ENCODE peak calls at places on chromosomes 2 and 18, in eight cellular contexts. N is lower lobe of right lung, G is body of pancreas, S is upper lobe of left lung, E is left lung, A is right lobe of liver, B is GM12878, T is Panc1. Y is an unnamed sample.

GRCh38 chr2:140311905-140312304 is 1531.7 kb upstream of the NXPH2 start:
- ATAC-seq in A (no peak), B (no peak), S (no peak), G (no peak), N (no peak), T (no peak), E (no peak), Y (no peak)

GRCh38 chr18:63977040-63977439 is 7.2 kb downstream of the SERPINB8 start:
- ATAC-seq in N (no peak), B (no peak), G (no peak), E (no peak), S (no peak), T (no peak), A (no peak), Y (no peak)

GRCh38 chr2:101991731-101992145 is at the start of gene IL1R2:
- ATAC-seq in B (peak; percentile 69), G (peak; percentile 59), A (peak; percentile 51), T (no peak), N (peak; percentile 74), E (peak; percentile 75), S (peak; percentile 73), Y (no peak)

GRCh38 chr2:152743004-152743403 is 24.6 kb downstream of the ARL6IP6 start:
- ATAC-seq in A (peak; percentile 66), N (peak; percentile 46), B (peak; percentile 86), S (no peak), T (peak; percentile 76), E (peak; percentile 74), G (peak; percentile 30), Y (no peak)

GRCh38 chr2:101725038-101725437 is 27.5 kb downstream of the MAP4K4 start:
- ATAC-seq in N (no peak), S (no peak), G (no peak), B (no peak), E (no peak), T (no peak), A (no peak), Y (no peak)

GRCh38 chr18:8416212-8417019 is 192.8 kb upstream of the RAB12 start:
- ATAC-seq in B (no peak), G (no peak), S (no peak), A (no peak), T (no peak), N (no peak), E (no peak), Y (no peak)

GRCh38 chr2:173210270-173211196 is 134.9 kb downstream of the MAP3K20 start:
- ATAC-seq in G (peak; percentile 97), S (peak; percentile 92), A (peak; percentile 96), B (peak; percentile 87), T (peak; percentile 95), N (peak; percentile 95), E (peak; percentile 95), Y (peak; percentile 95)

GRCh38 chr2:64327129-64327509 is 126.8 kb upstream of the LGALSL start:
- ATAC-seq in A (no peak), G (no peak), S (no peak), T (no peak), B (no peak), E (peak; percentile 14), N (no peak), Y (no peak)

GRCh38 chr2:216992056-216992455 is 132.2 kb upstream of the TNP1 start:
- ATAC-seq in E (no peak), T (no peak), B (no peak), S (no peak), A (no peak), G (no peak), N (no peak), Y (no peak)

GRCh38 chr2:75403991-75404428 is 156.7 kb downstream of the EVA1A start:
- ATAC-seq in A (peak; percentile 81), T (peak; percentile 90), S (no peak), N (peak; percentile 67), B (peak; percentile 93), E (peak; percentile 91), G (peak; percentile 64), Y (no peak)

GRCh38 chr2:171069286-171069956 is 91.3 kb downstream of the TLK1 start:
- ATAC-seq in B (no peak), S (no peak), T (no peak), E (no peak), A (no peak), G (no peak), N (no peak), Y (no peak)

GRCh38 chr2:11097038-11097720 is 58.1 kb upstream of the SLC66A3 start:
- ATAC-seq in G (no peak), S (no peak), B (no peak), N (no peak), E (no peak), T (no peak), A (no peak), Y (no peak)

GRCh38 chr2:25310690-25310964 is 31.1 kb downstream of the DNMT3A start:
- ATAC-seq in A (no peak), B (no peak), E (no peak), N (no peak), S (no peak), G (no peak), T (no peak), Y (no peak)

GRCh38 chr2:204145197-204146190 is 208.9 kb downstream of the ICOS start:
- ATAC-seq in A (peak; percentile 99), T (peak; percentile 99), G (peak; percentile 94), S (peak; percentile 95), N (peak; percentile 97), E (peak; percentile 100), B (peak; percentile 100), Y (peak; percentile 90)

GRCh38 chr2:234426616-234427015 is 70.3 kb downstream of the ARL4C start:
- ATAC-seq in B (peak; percentile 76), S (peak; percentile 37), G (no peak), A (no peak), N (peak; percentile 12), T (no peak), E (no peak), Y (no peak)

GRCh38 chr2:3435440-3435839 is 55.9 kb downstream of the TRAPPC12 start:
- ATAC-seq in B (no peak), T (no peak), G (no peak), E (no peak), A (no peak), S (no peak), N (no peak), Y (no peak)

GRCh38 chr2:1422131-1422530 is 8.9 kb downstream of the TPO start:
- ATAC-seq in N (no peak), B (no peak), E (no peak), T (no peak), A (peak; percentile 48), S (peak; percentile 59), G (no peak), Y (no peak)

GRCh38 chr2:117523267-117523666 is 291.2 kb upstream of the DDX18 start:
- ATAC-seq in G (peak; percentile 91), A (peak; percentile 69), T (no peak), E (peak; percentile 37), B (no peak), N (peak; percentile 31), S (peak; percentile 30), Y (no peak)

GRCh38 chr2:201183373-201183742 is 417 bp downstream of the CASP10 start:
- ATAC-seq in A (peak; percentile 38), N (peak; percentile 21), S (no peak), T (no peak), G (peak; percentile 24), B (peak; percentile 22), E (peak; percentile 12), Y (no peak)

GRCh38 chr2:222683805-222684204 is 12.3 kb downstream of the MOGAT1 start:
- ATAC-seq in T (no peak), A (no peak), N (no peak), E (no peak), G (no peak), B (no peak), S (no peak), Y (no peak)

GRCh38 chr2:159124931-159125467 is 156.6 kb downstream of the TANC1 start:
- ATAC-seq in A (no peak), T (peak; percentile 15), B (no peak), E (no peak), G (peak; percentile 44), S (no peak), N (no peak), Y (no peak)

GRCh38 chr2:27885246-27885645 is 4.9 kb downstream of the RBKS start:
- ATAC-seq in G (no peak), B (no peak), N (no peak), A (no peak), S (no peak), E (no peak), T (no peak), Y (no peak)

GRCh38 chr2:54503192-54503591 is 47.1 kb downstream of the SPTBN1 start:
- ATAC-seq in S (no peak), T (peak; percentile 65), N (peak; percentile 49), E (peak; percentile 59), G (no peak), B (peak; percentile 92), A (peak; percentile 73), Y (no peak)

GRCh38 chr2:135839713-135840112 is 2.7 kb upstream of the LCT start:
- ATAC-seq in E (no peak), B (no peak), S (no peak), N (no peak), A (no peak), G (no peak), T (no peak), Y (peak; percentile 84)

GRCh38 chr2:74759991-74760390 is 73.9 kb upstream of the HK2 start:
- ATAC-seq in A (no peak), T (no peak), B (no peak), S (no peak), E (no peak), G (no peak), N (no peak), Y (no peak)

GRCh38 chr2:239854596-239854995 is 170.5 kb downstream of the NDUFA10 start:
- ATAC-seq in T (no peak), N (no peak), S (no peak), B (no peak), G (no peak), E (no peak), A (no peak), Y (no peak)
- H3K27me3 ChIP-seq in T (peaks cover 10% of the 10 kb centered on the region), N (no peaks in the 10 kb centered on the region), S (no peaks in the 10 kb centered on the region), B (no peaks in the 10 kb centered on the region), G (no peaks in the 10 kb centered on the region), E (no peaks in the 10 kb centered on the region), A (no peaks in the 10 kb centered on the region), Y (peaks cover 6% of the 10 kb centered on the region)

GRCh38 chr18:78967692-78968091 is 11.9 kb upstream of the SALL3 start:
- ATAC-seq in N (no peak), G (no peak), E (no peak), B (no peak), S (no peak), A (no peak), T (no peak), Y (no peak)
- H3K27me3 ChIP-seq in N (peaks cover 27% of the 10 kb centered on the region), G (no peaks in the 10 kb centered on the region), E (peaks cover 13% of the 10 kb centered on the region), B (no peaks in the 10 kb centered on the region), S (peaks cover 5% of the 10 kb centered on the region), A (no peaks in the 10 kb centered on the region), T (peaks cover 6% of the 10 kb centered on the region), Y (peaks cover 75% of the 10 kb centered on the region)

GRCh38 chr2:106269591-106270291 is 75.6 kb upstream of the UXS1 start:
- ATAC-seq in N (peak; percentile 95), G (peak; percentile 98), A (peak; percentile 97), S (peak; percentile 96), T (peak; percentile 80), E (peak; percentile 97), B (no peak), Y (peak; percentile 51)
- H3K27me3 ChIP-seq in N (no peaks in the 10 kb centered on the region), G (no peaks in the 10 kb centered on the region), A (no peaks in the 10 kb centered on the region), S (no peaks in the 10 kb centered on the region), T (no peaks in the 10 kb centered on the region), E (no peaks in the 10 kb centered on the region), B (no peaks in the 10 kb centered on the region), Y (no peaks in the 10 kb centered on the region)

DNA sequence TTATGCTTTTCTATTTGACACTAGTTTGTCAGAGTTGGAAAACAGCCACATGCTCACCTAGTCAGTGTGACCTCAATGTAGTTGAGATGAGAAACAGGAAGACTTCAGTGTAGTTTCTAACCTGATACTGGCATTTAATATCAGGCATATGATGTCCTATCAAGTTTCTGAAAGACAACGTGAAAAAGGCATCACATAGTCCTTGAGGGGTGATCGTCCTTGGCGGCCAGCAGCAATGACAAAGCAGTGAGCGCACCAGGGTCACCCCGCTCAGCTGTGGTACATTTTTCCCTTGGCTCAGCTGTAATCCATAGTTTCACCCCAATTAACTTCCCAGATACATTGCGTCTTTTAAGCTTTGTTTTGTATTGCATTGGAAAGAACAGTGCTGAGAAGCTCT is 4.3 kb downstream of the HSPE1 start:
- ATAC-seq in G (no peak), E (no peak), B (no peak), A (no peak), S (no peak), T (no peak), N (no peak), Y (no peak)
- H3K27me3 ChIP-seq in G (no peaks in the 10 kb centered on the region), E (no peaks in the 10 kb centered on the region), B (no peaks in the 10 kb centered on the region), A (no peaks in the 10 kb centered on the region), S (no peaks in the 10 kb centered on the region), T (no peaks in the 10 kb centered on the region), N (no peaks in the 10 kb centered on the region), Y (no peaks in the 10 kb centered on the region)